ENCODE peak calls at places on chromosomes 5 and 9, in seven cellular contexts. R is HTR-8/SVneo; T is foreskin fibroblast; D is activated T-helper 9 cell treated with anti-CD3 and anti-CD28 coated beads, Interleukin-2, amount 50 U/mL, for 16 hours; V is iPS-NIHi11; U is NCI-H345; H is C1 segment of cervical spinal cord. B is an unnamed sample.

GRCh38 chr9:127130661-127131538 is 8.5 kb upstream of the ANGPTL2 start:
- DNase-seq in T (peak; percentile 91), U (peak; percentile 15), H (peak; percentile 61), D (no peak), R (no peak), V (no peak), B (no peak)

GRCh38 chr5:9408964-9409363 is 136.9 kb downstream of the SEMA5A start:
- DNase-seq in V (no peak), U (no peak), H (no peak), D (no peak), T (no peak), R (no peak), B (no peak)

GRCh38 chr9:114348906-114349482 is 19.3 kb downstream of the ORM2 start:
- DNase-seq in V (peak; percentile 86), T (peak; percentile 95), H (peak; percentile 82), U (no peak), D (peak; percentile 76), R (peak; percentile 86), B (peak; percentile 84)

GRCh38 chr9:69937358-69937757 is 106.3 kb upstream of the MAMDC2 start:
- DNase-seq in U (no peak), D (no peak), V (no peak), H (no peak), R (no peak), T (peak; percentile 44), B (no peak)

GRCh38 chr5:55176176-55176818 is 3.3 kb upstream of the CDC20B start:
- DNase-seq in U (peak; percentile 84), D (no peak), H (no peak), T (peak; percentile 34), R (peak; percentile 54), V (peak; percentile 88), B (peak; percentile 30)

GRCh38 chr5:103111458-103111857 is 8.5 kb downstream of the GIN1 start:
- DNase-seq in V (no peak), R (no peak), H (no peak), T (no peak), U (no peak), D (no peak), B (no peak)

GRCh38 chr5:43315262-43315661 is 2.0 kb upstream of the HMGCS1 start:
- DNase-seq in H (no peak), V (no peak), T (no peak), R (no peak), U (no peak), D (peak; percentile 8), B (no peak)

GRCh38 chr5:138911441-138911840 is 36.3 kb upstream of the LRRTM2 start:
- DNase-seq in H (no peak), D (no peak), U (no peak), V (no peak), R (no peak), T (no peak), B (no peak)

GRCh38 chr5:78961743-78962142 is 23.4 kb downstream of the ARSB start:
- DNase-seq in T (no peak), H (no peak), U (no peak), R (no peak), D (no peak), V (no peak), B (no peak)

GRCh38 chr5:36392818-36393217 is 91.1 kb upstream of the RANBP3L start:
- DNase-seq in D (no peak), V (no peak), T (peak; percentile 65), H (no peak), U (no peak), R (no peak), B (no peak)

GRCh38 chr5:1949253-1949652 is 66.5 kb upstream of the IRX4 start:
- DNase-seq in U (no peak), H (no peak), T (no peak), V (no peak), R (no peak), D (no peak), B (no peak)

GRCh38 chr9:70532753-70533152 is 118.3 kb upstream of the KLF9 start:
- DNase-seq in V (no peak), T (no peak), D (no peak), U (no peak), H (no peak), R (no peak), B (no peak)

GRCh38 chr5:140800816-140801493 is at the start of gene PCDHA3:
- DNase-seq in T (no peak), V (no peak), H (no peak), D (no peak), R (no peak), U (no peak), B (no peak)

GRCh38 chr5:110088676-110089436 is 399.1 kb downstream of the MAN2A1 start:
- DNase-seq in D (no peak), V (no peak), T (no peak), H (no peak), R (no peak), U (no peak), B (no peak)

GRCh38 chr5:133738271-133738670 is 125.9 kb upstream of the FSTL4 start:
- DNase-seq in D (no peak), V (no peak), U (no peak), T (no peak), H (no peak), R (no peak), B (no peak)

GRCh38 chr9:137454506-137455360 is 4.4 kb downstream of the NSMF start:
- DNase-seq in D (no peak), T (no peak), H (no peak), R (no peak), V (no peak), U (no peak), B (no peak)

GRCh38 chr9:91734371-91734981 is 215.6 kb downstream of the ROR2 start:
- DNase-seq in V (peak; percentile 88), H (peak; percentile 10), T (peak; percentile 26), R (peak; percentile 79), U (peak; percentile 9), D (peak; percentile 36), B (peak; percentile 30)

GRCh38 chr9:85431396-85432102 is 310.2 kb downstream of the AGTPBP1 start:
- DNase-seq in D (no peak), T (peak; percentile 53), V (no peak), H (no peak), R (no peak), U (no peak), B (no peak)

GRCh38 chr5:75281716-75282465 is 45.2 kb upstream of the ANKRD31 start:
- DNase-seq in D (no peak), H (no peak), T (peak; percentile 12), V (no peak), U (no peak), R (no peak), B (no peak)

GRCh38 chr9:126916909-126917308 is 2.3 kb downstream of the RALGPS1 start:
- DNase-seq in T (no peak), U (no peak), H (no peak), D (no peak), V (peak; percentile 43), R (no peak), B (no peak)

GRCh38 chr5:180389252-180390101 is 36.3 kb upstream of the GFPT2 start:
- DNase-seq in U (no peak), V (peak; percentile 8), R (no peak), H (no peak), D (no peak), T (no peak), B (no peak)

GRCh38 chr9:33407061-33407460 is 4.7 kb upstream of the AQP7 start:
- DNase-seq in U (no peak), V (no peak), R (no peak), H (no peak), D (no peak), T (no peak), B (no peak)

GRCh38 chr9:29289365-29289764 is 1716.1 kb upstream of the C9orf72 start:
- DNase-seq in T (no peak), H (no peak), R (no peak), V (no peak), D (no peak), U (no peak), B (no peak)

GRCh38 chr9:133794006-133794760 is 56.0 kb upstream of the SARDH start:
- DNase-seq in H (no peak), D (no peak), T (no peak), R (no peak), U (no peak), V (no peak), B (no peak)